ENCODE peak calls at places on chromosome 2, in seven cellular contexts. One of them, this sample, is unnamed.

GRCh38 chr2:230296917-230297316 is 30.1 kb upstream of the SP140L start:
- DNase-seq in T-helper 2 cell: peak; percentile 39
- DNase-seq in NCI-H1092 treated with DMSO at 0.1 percent for 48 hours: no peak
- DNase-seq in HuH-7: no peak
- DNase-seq in activated CD8-positive, alpha-beta memory T cell treated with anti-CD3 and anti-CD28 coated beads, Interleukin-2, amount 50 U/mL, for 48 hours: no peak
- DNase-seq in D341Med: no peak
- DNase-seq in cardiac fibroblast: no peak
- DNase-seq in this sample: no peak

GRCh38 chr2:209566250-209566649 is 142.4 kb downstream of the MAP2 start:
- DNase-seq in T-helper 2 cell: no peak
- DNase-seq in NCI-H1092 treated with DMSO at 0.1 percent for 48 hours: no peak
- DNase-seq in HuH-7: no peak
- DNase-seq in activated CD8-positive, alpha-beta memory T cell treated with anti-CD3 and anti-CD28 coated beads, Interleukin-2, amount 50 U/mL, for 48 hours: no peak
- DNase-seq in D341Med: no peak
- DNase-seq in cardiac fibroblast: no peak
- DNase-seq in this sample: no peak

GRCh38 chr2:170185319-170185718 is 7.4 kb downstream of the MYO3B start:
- DNase-seq in T-helper 2 cell: no peak
- DNase-seq in NCI-H1092 treated with DMSO at 0.1 percent for 48 hours: no peak
- DNase-seq in HuH-7: no peak
- DNase-seq in activated CD8-positive, alpha-beta memory T cell treated with anti-CD3 and anti-CD28 coated beads, Interleukin-2, amount 50 U/mL, for 48 hours: no peak
- DNase-seq in D341Med: no peak
- DNase-seq in cardiac fibroblast: no peak
- DNase-seq in this sample: no peak

GRCh38 chr2:7118606-7119503 is 201.6 kb downstream of the RNF144A start:
- DNase-seq in T-helper 2 cell: peak; percentile 31
- DNase-seq in NCI-H1092 treated with DMSO at 0.1 percent for 48 hours: no peak
- DNase-seq in HuH-7: peak; percentile 42
- DNase-seq in activated CD8-positive, alpha-beta memory T cell treated with anti-CD3 and anti-CD28 coated beads, Interleukin-2, amount 50 U/mL, for 48 hours: no peak
- DNase-seq in D341Med: peak; percentile 54
- DNase-seq in cardiac fibroblast: peak; percentile 34
- DNase-seq in this sample: peak; percentile 47

GRCh38 chr2:238702691-238703415 is 145.0 kb upstream of the TWIST2 start:
- DNase-seq in T-helper 2 cell: no peak
- DNase-seq in NCI-H1092 treated with DMSO at 0.1 percent for 48 hours: no peak
- DNase-seq in HuH-7: no peak
- DNase-seq in activated CD8-positive, alpha-beta memory T cell treated with anti-CD3 and anti-CD28 coated beads, Interleukin-2, amount 50 U/mL, for 48 hours: no peak
- DNase-seq in D341Med: no peak
- DNase-seq in cardiac fibroblast: no peak
- DNase-seq in this sample: no peak

GRCh38 chr2:224163573-224164307 is 124.7 kb upstream of the SERPINE2 start:
- DNase-seq in T-helper 2 cell: no peak
- DNase-seq in NCI-H1092 treated with DMSO at 0.1 percent for 48 hours: no peak
- DNase-seq in HuH-7: no peak
- DNase-seq in activated CD8-positive, alpha-beta memory T cell treated with anti-CD3 and anti-CD28 coated beads, Interleukin-2, amount 50 U/mL, for 48 hours: no peak
- DNase-seq in D341Med: no peak
- DNase-seq in cardiac fibroblast: peak; percentile 54
- DNase-seq in this sample: peak; percentile 54

GRCh38 chr2:238449909-238450417 is 23.2 kb downstream of the ASB1 start:
- DNase-seq in T-helper 2 cell: no peak
- DNase-seq in NCI-H1092 treated with DMSO at 0.1 percent for 48 hours: no peak
- DNase-seq in HuH-7: peak; percentile 60
- DNase-seq in activated CD8-positive, alpha-beta memory T cell treated with anti-CD3 and anti-CD28 coated beads, Interleukin-2, amount 50 U/mL, for 48 hours: no peak
- DNase-seq in D341Med: no peak
- DNase-seq in cardiac fibroblast: peak; percentile 68
- DNase-seq in this sample: no peak

GRCh38 chr2:85769236-85769986 is 15.6 kb downstream of the ATOH8 start:
- DNase-seq in T-helper 2 cell: no peak
- DNase-seq in NCI-H1092 treated with DMSO at 0.1 percent for 48 hours: peak; percentile 58
- DNase-seq in HuH-7: peak; percentile 89
- DNase-seq in activated CD8-positive, alpha-beta memory T cell treated with anti-CD3 and anti-CD28 coated beads, Interleukin-2, amount 50 U/mL, for 48 hours: no peak
- DNase-seq in D341Med: peak; percentile 79
- DNase-seq in cardiac fibroblast: peak; percentile 17
- DNase-seq in this sample: no peak

GRCh38 chr2:128661289-128661688 is 342.6 kb upstream of the HS6ST1 start:
- DNase-seq in T-helper 2 cell: no peak
- DNase-seq in NCI-H1092 treated with DMSO at 0.1 percent for 48 hours: no peak
- DNase-seq in HuH-7: no peak
- DNase-seq in activated CD8-positive, alpha-beta memory T cell treated with anti-CD3 and anti-CD28 coated beads, Interleukin-2, amount 50 U/mL, for 48 hours: peak; percentile 22
- DNase-seq in D341Med: peak; percentile 2
- DNase-seq in cardiac fibroblast: no peak
- DNase-seq in this sample: no peak

GRCh38 chr2:69945447-69945846 is 16.0 kb downstream of the ASPRV1 start:
- DNase-seq in T-helper 2 cell: no peak
- DNase-seq in NCI-H1092 treated with DMSO at 0.1 percent for 48 hours: no peak
- DNase-seq in HuH-7: no peak
- DNase-seq in activated CD8-positive, alpha-beta memory T cell treated with anti-CD3 and anti-CD28 coated beads, Interleukin-2, amount 50 U/mL, for 48 hours: peak; percentile 49
- DNase-seq in D341Med: no peak
- DNase-seq in cardiac fibroblast: no peak
- DNase-seq in this sample: peak; percentile 12

GRCh38 chr2:39301352-39301751 is 57.6 kb upstream of the CDKL4 start:
- DNase-seq in T-helper 2 cell: no peak
- DNase-seq in NCI-H1092 treated with DMSO at 0.1 percent for 48 hours: no peak
- DNase-seq in HuH-7: peak; percentile 1
- DNase-seq in activated CD8-positive, alpha-beta memory T cell treated with anti-CD3 and anti-CD28 coated beads, Interleukin-2, amount 50 U/mL, for 48 hours: no peak
- DNase-seq in D341Med: no peak
- DNase-seq in cardiac fibroblast: no peak
- DNase-seq in this sample: no peak

GRCh38 chr2:106106627-106107508 is 87.2 kb downstream of the UXS1 start:
- DNase-seq in T-helper 2 cell: no peak
- DNase-seq in NCI-H1092 treated with DMSO at 0.1 percent for 48 hours: no peak
- DNase-seq in HuH-7: no peak
- DNase-seq in activated CD8-positive, alpha-beta memory T cell treated with anti-CD3 and anti-CD28 coated beads, Interleukin-2, amount 50 U/mL, for 48 hours: peak; percentile 47
- DNase-seq in D341Med: no peak
- DNase-seq in cardiac fibroblast: no peak
- DNase-seq in this sample: no peak

GRCh38 chr2:18961991-18962421 is 372.6 kb upstream of the NT5C1B start:
- DNase-seq in T-helper 2 cell: no peak
- DNase-seq in NCI-H1092 treated with DMSO at 0.1 percent for 48 hours: no peak
- DNase-seq in HuH-7: no peak
- DNase-seq in activated CD8-positive, alpha-beta memory T cell treated with anti-CD3 and anti-CD28 coated beads, Interleukin-2, amount 50 U/mL, for 48 hours: no peak
- DNase-seq in D341Med: no peak
- DNase-seq in cardiac fibroblast: peak; percentile 68
- DNase-seq in this sample: no peak

GRCh38 chr2:101516833-101517690 is 42.1 kb upstream of the RFX8 start:
- DNase-seq in T-helper 2 cell: peak; percentile 56
- DNase-seq in NCI-H1092 treated with DMSO at 0.1 percent for 48 hours: no peak
- DNase-seq in HuH-7: no peak
- DNase-seq in activated CD8-positive, alpha-beta memory T cell treated with anti-CD3 and anti-CD28 coated beads, Interleukin-2, amount 50 U/mL, for 48 hours: no peak
- DNase-seq in D341Med: no peak
- DNase-seq in cardiac fibroblast: peak; percentile 83
- DNase-seq in this sample: peak; percentile 95

GRCh38 chr2:201980389-201980821 is 53.2 kb upstream of the FZD7 start:
- DNase-seq in T-helper 2 cell: no peak
- DNase-seq in NCI-H1092 treated with DMSO at 0.1 percent for 48 hours: no peak
- DNase-seq in HuH-7: no peak
- DNase-seq in activated CD8-positive, alpha-beta memory T cell treated with anti-CD3 and anti-CD28 coated beads, Interleukin-2, amount 50 U/mL, for 48 hours: no peak
- DNase-seq in D341Med: no peak
- DNase-seq in cardiac fibroblast: no peak
- DNase-seq in this sample: no peak

GRCh38 chr2:172196768-172197322 is 94.1 kb upstream of the DLX2 start:
- DNase-seq in T-helper 2 cell: no peak
- DNase-seq in NCI-H1092 treated with DMSO at 0.1 percent for 48 hours: no peak
- DNase-seq in HuH-7: no peak
- DNase-seq in activated CD8-positive, alpha-beta memory T cell treated with anti-CD3 and anti-CD28 coated beads, Interleukin-2, amount 50 U/mL, for 48 hours: no peak
- DNase-seq in D341Med: no peak
- DNase-seq in cardiac fibroblast: peak; percentile 22
- DNase-seq in this sample: peak; percentile 27

GRCh38 chr2:203783496-203784203 is 77.2 kb downstream of the CD28 start:
- DNase-seq in T-helper 2 cell: no peak
- DNase-seq in NCI-H1092 treated with DMSO at 0.1 percent for 48 hours: no peak
- DNase-seq in HuH-7: peak; percentile 41
- DNase-seq in activated CD8-positive, alpha-beta memory T cell treated with anti-CD3 and anti-CD28 coated beads, Interleukin-2, amount 50 U/mL, for 48 hours: no peak
- DNase-seq in D341Med: no peak
- DNase-seq in cardiac fibroblast: peak; percentile 65
- DNase-seq in this sample: peak; percentile 82

This sample was measured in brain microvascular endothelial cell.